ENCODE peak calls at places on chromosomes 6 and 20, in four cellular contexts. A is NCI-H345, F is heart right ventricle, Z is NAMALWA. I is an unnamed sample.

GRCh38 chr20:50338479-50339195 is 148.0 kb downstream of the CEBPB start:
- DNase-seq in F (no peak), A (no peak), Z (peak), I (no peak)

GRCh38 chr6:170129691-170130171 is 161.1 kb downstream of the DLL1 start:
- DNase-seq in F (peak), Z (no peak), A (peak), I (peak)

GRCh38 chr6:117463762-117464665 is 18.5 kb upstream of the DCBLD1 start:
- DNase-seq in F (no peak), Z (no peak), A (no peak), I (no peak)

GRCh38 chr20:17395729-17396128 is 135.4 kb downstream of the BFSP1 start:
- DNase-seq in Z (no peak), F (no peak), A (peak), I (no peak)

GRCh38 chr6:25012657-25013056 is 76.9 kb upstream of the RIPOR2 start:
- DNase-seq in Z (no peak), A (no peak), F (no peak), I (no peak)

GRCh38 chr6:168441434-168442391 is 729 bp downstream of the SMOC2 start:
- DNase-seq in Z (no peak), F (no peak), A (no peak), I (no peak)

GRCh38 chr6:91273729-91274128 is 686.9 kb upstream of the MAP3K7 start:
- DNase-seq in F (peak), Z (no peak), A (no peak), I (no peak)

GRCh38 chr20:59253325-59253724 is 47.1 kb upstream of the EDN3 start:
- DNase-seq in Z (no peak), F (no peak), A (no peak), I (no peak)

GRCh38 chr6:169162249-169162967 is 91.2 kb downstream of the THBS2 start:
- DNase-seq in A (no peak), F (no peak), Z (no peak), I (no peak)

GRCh38 chr20:10119336-10119735 is 84.5 kb downstream of the ANKEF1 start:
- DNase-seq in Z (no peak), A (no peak), F (no peak), I (no peak)

GRCh38 chr6:100657678-100658330 is 193.1 kb upstream of the SIM1 start:
- DNase-seq in F (no peak), Z (peak), A (peak), I (no peak)

GRCh38 chr20:45933231-45934045 is 1.0 kb upstream of the PCIF1 start:
- DNase-seq in A (peak), F (peak), Z (peak), I (peak)

GRCh38 chr20:25007491-25008305 is 15.1 kb upstream of the APMAP start:
- DNase-seq in A (no peak), Z (no peak), F (peak), I (no peak)

GRCh38 chr20:63628246-63628975 is 1.5 kb upstream of the GMEB2 start:
- DNase-seq in F (peak), Z (peak), A (peak), I (peak)

GRCh38 chr20:8457978-8458377 is 325.9 kb downstream of the PLCB1 start:
- DNase-seq in Z (no peak), F (no peak), A (no peak), I (no peak)

GRCh38 chr20:32479012-32479411 is 106.1 kb downstream of the NOL4L start:
- DNase-seq in A (no peak), F (no peak), Z (no peak), I (no peak)

GRCh38 chr6:21769973-21770372 is 176.4 kb downstream of the SOX4 start:
- DNase-seq in Z (no peak), F (no peak), A (no peak), I (no peak)

GRCh38 chr6:116265081-116265829 is 11.4 kb upstream of the TSPYL4 start:
- DNase-seq in A (peak), Z (no peak), F (no peak), I (no peak)

GRCh38 chr20:12358006-12358654 is 440.4 kb downstream of the BTBD3 start:
- DNase-seq in A (no peak), Z (no peak), F (no peak), I (no peak)

GRCh38 chr6:3001773-3002293 is 2.1 kb downstream of the NQO2 start:
- DNase-seq in Z (peak), A (no peak), F (peak), I (no peak)

GRCh38 chr6:143336446-143337152 is 113.9 kb downstream of the ADAT2 start:
- DNase-seq in A (no peak), F (no peak), Z (no peak), I (no peak)

GRCh38 chr6:42679358-42679757 is 43.0 kb downstream of the PRPH2 start:
- DNase-seq in Z (no peak), F (no peak), A (no peak), I (no peak)

GRCh38 chr20:63402860-63403220 is 41.7 kb upstream of the CHRNA4 start:
- DNase-seq in F (no peak), A (no peak), Z (no peak), I (no peak)

GRCh38 chr6:132401120-132401940 is at the start of gene MOXD1:
- DNase-seq in Z (peak), F (peak), A (peak), I (peak)

GRCh38 chr6:53544500-53545308 is at the start of gene GCLC:
- DNase-seq in Z (peak), A (peak), F (peak), I (peak)

GRCh38 chr6:52098649-52099184 is 11.3 kb upstream of the PKHD1 start:
- DNase-seq in A (no peak), Z (peak), F (no peak), I (no peak)

GRCh38 chr6:117128052-117128451 is 137.3 kb upstream of the VGLL2 start:
- DNase-seq in F (no peak), Z (no peak), A (no peak), I (no peak)

GRCh38 chr6:147560670-147561069 is 52.2 kb downstream of the SAMD5 start:
- DNase-seq in A (no peak), Z (peak), F (no peak), I (no peak)

GRCh38 chr6:7629321-7629720 is 39.3 kb downstream of the SNRNP48 start:
- DNase-seq in Z (no peak), A (no peak), F (no peak), I (no peak)

GRCh38 chr6:105184921-105185320 is 5.1 kb upstream of the POPDC3 start:
- DNase-seq in F (no peak), Z (peak), A (no peak), I (no peak)

GRCh38 chr6:33894438-33894837 is 90.6 kb upstream of the MLN start:
- DNase-seq in Z (no peak), A (no peak), F (peak), I (peak)

GRCh38 chr20:35709269-35709668 is 10.1 kb downstream of the ROMO1 start:
- DNase-seq in Z (no peak), F (no peak), A (no peak), I (no peak)

GRCh38 chr6:43977404-43978111 is 149.7 kb downstream of the MRPL14 start:
- DNase-seq in Z (no peak), F (no peak), A (no peak), I (no peak)

GRCh38 chr20:57086066-57086465 is 180.4 kb downstream of the BMP7 start:
- DNase-seq in Z (no peak), A (no peak), F (no peak), I (no peak)

GRCh38 chr6:84872996-84873395 is 108.6 kb upstream of the TBX18 start:
- DNase-seq in A (no peak), F (no peak), Z (no peak), I (no peak)

GRCh38 chr6:37516920-37517405 is 17.3 kb upstream of the CCDC167 start:
- DNase-seq in Z (no peak), A (no peak), F (no peak), I (no peak)

GRCh38 chr20:25062841-25063240 is 4.9 kb upstream of the ACSS1 start:
- DNase-seq in F (no peak), Z (no peak), A (no peak), I (no peak)